ENCODE peak calls at places on chromosomes 6 and 20, in five cellular contexts. V is ovary, C is tibial artery, N is Peyer's patch, U is HCT116. P is an unnamed sample. For H3K4me1, the result is how much of the 10 kb centered on the place peaks cover.

GRCh38 chr6:157853902-157854481 is 30.9 kb downstream of the SNX9 start:
- DNase-seq in V (no peak), C (no peak), N (no peak), U (no peak), P (no peak)

GRCh38 chr20:32462900-32463641 is 104.9 kb downstream of the ASXL1 start:
- DNase-seq in V (no peak), C (no peak), N (no peak), U (no peak), P (no peak)

GRCh38 chr6:17986656-17987575 is 519 bp downstream of the KIF13A start:
- DNase-seq in V (peak), C (peak), N (peak), U (no peak), P (peak)

GRCh38 chr6:167851349-167851952 is 24.7 kb downstream of the AFDN start:
- DNase-seq in V (no peak), C (no peak), N (no peak), U (no peak), P (no peak)

GRCh38 chr6:115000736-115001135 is 657.9 kb upstream of the HS3ST5 start:
- DNase-seq in V (no peak), C (no peak), N (no peak), U (no peak), P (no peak)

GRCh38 chr6:111471958-111472357 is 11.1 kb downstream of the REV3L start:
- DNase-seq in V (no peak), C (no peak), N (no peak), U (no peak), P (no peak)

GRCh38 chr6:28940294-28940858 is 16.6 kb upstream of the TRIM27 start:
- DNase-seq in V (peak), C (peak), N (peak), U (no peak), P (peak)

GRCh38 chr6:167570460-167571400 is 245.8 kb downstream of the TTLL2 start:
- DNase-seq in V (no peak), C (no peak), N (peak), U (no peak), P (no peak)

GRCh38 chr20:47568837-47569410 is 67.2 kb downstream of the NCOA3 start:
- DNase-seq in V (no peak), C (no peak), N (no peak), U (no peak), P (no peak)

GRCh38 chr6:37141291-37142046 is 28.5 kb upstream of the PIM1 start:
- DNase-seq in V (no peak), C (no peak), N (no peak), U (no peak), P (no peak)

GRCh38 chr20:51183443-51183842 is 160.5 kb upstream of the KCNG1 start:
- DNase-seq in V (no peak), C (no peak), N (no peak), U (no peak), P (no peak)

GRCh38 chr6:15938086-15938485 is 190.8 kb upstream of the MYLIP start:
- DNase-seq in V (no peak), C (no peak), N (no peak), U (no peak), P (no peak)

GRCh38 chr20:52614036-52614863 is 357.9 kb upstream of the TSHZ2 start:
- DNase-seq in V (no peak), C (no peak), N (no peak), U (no peak), P (no peak)

GRCh38 chr20:40255368-40255767 is 433.7 kb downstream of the MAFB start:
- DNase-seq in V (no peak), C (no peak), N (no peak), U (no peak), P (no peak)

GRCh38 chr6:9360881-9361280 is 925.5 kb upstream of the SLC35B3 start:
- DNase-seq in V (no peak), C (no peak), N (no peak), U (no peak), P (no peak)

GRCh38 chr20:25081065-25081729 is 744 bp downstream of the VSX1 start:
- DNase-seq in V (no peak), C (no peak), N (peak), U (no peak), P (no peak)

GRCh38 chr6:107173779-107174178 is 58.5 kb upstream of the BEND3 start:
- DNase-seq in V (no peak), C (no peak), N (no peak), U (no peak), P (no peak)

GRCh38 chr20:58667975-58668374 is 16.9 kb downstream of the STX16 start:
- DNase-seq in V (no peak), C (no peak), N (no peak), U (no peak), P (no peak)

GRCh38 chr20:56733967-56734366 is 104.9 kb downstream of the TFAP2C start:
- DNase-seq in V (no peak), C (no peak), N (no peak), U (no peak), P (no peak)

GRCh38 chr6:107740496-107741190 is 83.5 kb downstream of the SCML4 start:
- DNase-seq in V (no peak), C (no peak), N (peak), U (no peak), P (no peak)

GRCh38 chr6:32369678-32370077 is 2.0 kb downstream of the TSBP1 start:
- DNase-seq in V (no peak), C (no peak), N (no peak), U (peak), P (peak)

GRCh38 chr6:131832363-131832762 is 24.5 kb downstream of the ENPP1 start:
- DNase-seq in V (no peak), C (no peak), N (no peak), U (no peak), P (no peak)

GRCh38 chr6:131678401-131678800 is 22.8 kb downstream of the OR2A4 start:
- DNase-seq in V (no peak), C (no peak), N (no peak), U (no peak), P (peak)

GRCh38 chr20:53753880-53754459 is 160.3 kb upstream of the ZNF217 start:
- DNase-seq in V (no peak), C (no peak), N (no peak), U (no peak), P (no peak)

GRCh38 chr20:53751394-53752368 is 158.0 kb upstream of the ZNF217 start:
- DNase-seq in V (no peak), C (no peak), N (peak), U (no peak), P (peak)

GRCh38 chr20:53752583-53752970 is 158.9 kb upstream of the ZNF217 start:
- DNase-seq in V (no peak), C (no peak), N (no peak), U (no peak), P (peak)

GRCh38 chr20:53750827-53751393 is 157.3 kb upstream of the ZNF217 start:
- DNase-seq in V (no peak), C (no peak), N (no peak), U (no peak), P (peak)

DNA sequence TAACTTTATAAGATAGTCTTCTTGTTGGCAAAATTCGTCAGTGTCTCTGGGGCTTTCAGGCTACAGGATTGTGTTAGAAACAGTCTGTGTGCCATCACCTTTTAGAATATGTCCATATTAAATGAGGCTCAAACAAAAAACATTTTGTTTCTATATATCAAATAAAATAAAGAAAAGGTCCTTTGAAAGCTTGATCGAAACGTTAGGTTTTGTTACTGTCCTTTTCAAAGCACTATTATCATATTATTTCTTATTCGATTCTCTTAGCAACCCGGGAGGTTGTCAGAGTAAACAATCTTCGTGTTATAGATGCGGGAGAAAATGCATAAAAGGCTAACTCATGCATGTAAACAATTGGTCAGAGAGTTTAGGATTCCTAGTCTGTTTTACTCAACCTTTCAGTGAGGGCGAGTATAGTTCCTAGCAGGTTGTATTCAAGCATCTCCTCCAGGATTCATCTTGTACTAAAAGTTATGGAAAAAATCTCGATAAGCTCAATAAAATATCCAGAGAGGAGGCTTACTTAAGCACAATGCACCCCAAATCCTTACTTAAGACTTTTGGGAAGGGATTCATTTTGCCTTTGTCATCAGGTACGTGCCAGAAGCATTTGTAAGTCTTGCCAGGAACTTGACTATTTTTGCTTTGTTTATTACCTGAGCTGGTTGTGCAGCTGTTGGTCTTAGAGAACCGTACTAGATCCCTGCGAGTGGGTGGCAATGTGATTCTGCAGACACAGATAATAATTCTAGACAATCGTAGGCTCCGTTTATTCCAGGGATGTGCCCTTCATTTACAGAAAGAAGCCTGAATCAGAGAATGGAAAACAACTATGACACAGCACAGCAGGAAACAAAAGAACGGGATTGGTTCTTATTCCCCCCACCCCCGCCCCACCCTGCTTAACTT is 159.6 kb upstream of the ZNF217 start:
- DNase-seq in V (no peak), C (no peak), N (no peak), U (no peak), P (peak)
- H3K4me1 ChIP-seq in V (under half), C (under half), N (under half), U (under half), P (half or more)

DNA sequence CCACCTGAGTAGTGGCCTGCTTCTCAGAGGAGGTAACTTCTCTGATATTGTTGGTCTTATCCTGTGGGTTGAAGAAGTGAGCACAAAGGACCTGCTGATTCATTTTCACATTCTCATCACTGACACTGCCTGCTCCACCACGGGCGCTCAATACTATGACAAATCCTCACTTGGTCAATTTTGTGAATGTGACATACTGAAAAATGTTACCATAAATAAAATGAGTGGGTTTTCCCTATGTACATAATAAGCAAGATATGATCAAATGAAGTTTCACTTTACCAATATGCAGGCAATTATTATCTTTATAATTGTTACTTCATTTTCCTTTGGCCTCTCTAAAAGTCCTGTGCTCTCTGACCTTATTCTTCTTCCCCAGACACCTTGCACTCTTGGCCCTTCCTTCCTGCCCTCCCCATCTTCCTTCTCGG is 71.5 kb upstream of the RIPOR2 start:
- DNase-seq in V (no peak), C (no peak), N (no peak), U (no peak), P (no peak)
- H3K4me1 ChIP-seq in V (under half), C (under half), N (under half), U (under half), P (under half)

GRCh38 chr6:91063362-91063761 is 476.5 kb upstream of the MAP3K7 start:
- DNase-seq in V (no peak), C (no peak), N (no peak), U (no peak), P (no peak)
- H3K4me1 ChIP-seq in V (under half), C (under half), N (under half), U (under half), P (under half)

GRCh38 chr6:106099235-106099537 is 13.1 kb downstream of the PRDM1 start:
- DNase-seq in V (no peak), C (no peak), N (no peak), U (no peak), P (no peak)

GRCh38 chr6:106101466-106101865 is 15.3 kb downstream of the PRDM1 start:
- DNase-seq in V (no peak), C (no peak), N (no peak), U (no peak), P (no peak)

GRCh38 chr6:106098383-106099234 is 12.5 kb downstream of the PRDM1 start:
- DNase-seq in V (no peak), C (no peak), N (peak), U (peak), P (no peak)

GRCh38 chr6:106102034-106102433 is 15.9 kb downstream of the PRDM1 start:
- DNase-seq in V (no peak), C (no peak), N (no peak), U (no peak), P (no peak)

DNA sequence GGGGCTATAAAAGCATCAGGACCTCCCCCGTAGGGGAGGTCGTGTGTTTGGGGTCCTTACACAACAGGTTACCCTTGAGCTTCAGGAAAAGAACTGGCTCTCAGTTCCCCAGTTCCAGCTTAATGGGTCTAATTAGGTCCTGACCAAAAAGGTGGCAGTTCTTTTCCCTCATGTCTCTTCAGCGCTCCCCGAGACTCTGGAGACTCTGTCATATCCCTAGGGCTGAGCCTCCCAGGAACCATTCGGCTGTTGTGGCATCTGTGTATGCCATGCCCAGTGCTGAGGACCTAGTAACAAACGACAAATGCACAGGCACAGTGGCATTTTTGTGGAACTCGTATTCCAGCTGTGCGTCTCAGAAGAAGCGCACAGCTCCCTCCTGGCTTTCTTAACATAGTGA is 14.6 kb downstream of the PRDM1 start:
- DNase-seq in V (no peak), C (no peak), N (no peak), U (no peak), P (no peak)
- H3K4me1 ChIP-seq in V (under half), C (under half), N (under half), U (under half), P (under half)

GRCh38 chr6:5282191-5282623 is 20.9 kb downstream of the FARS2 start:
- DNase-seq in V (no peak), C (no peak), N (no peak), U (no peak), P (no peak)
- H3K4me1 ChIP-seq in V (under half), C (under half), N (under half), U (under half), P (under half)

GRCh38 chr6:139152892-139153271 is 18.0 kb downstream of the HECA start:
- DNase-seq in V (no peak), C (no peak), N (no peak), U (no peak), P (no peak)

GRCh38 chr6:139154885-139155547 is 20.1 kb downstream of the HECA start:
- DNase-seq in V (no peak), C (no peak), N (no peak), U (no peak), P (no peak)

GRCh38 chr6:139152088-139152891 is 17.4 kb downstream of the HECA start:
- DNase-seq in V (no peak), C (no peak), N (no peak), U (no peak), P (no peak)

GRCh38 chr6:139156102-139156501 is 21.2 kb downstream of the HECA start:
- DNase-seq in V (no peak), C (no peak), N (no peak), U (no peak), P (no peak)

DNA sequence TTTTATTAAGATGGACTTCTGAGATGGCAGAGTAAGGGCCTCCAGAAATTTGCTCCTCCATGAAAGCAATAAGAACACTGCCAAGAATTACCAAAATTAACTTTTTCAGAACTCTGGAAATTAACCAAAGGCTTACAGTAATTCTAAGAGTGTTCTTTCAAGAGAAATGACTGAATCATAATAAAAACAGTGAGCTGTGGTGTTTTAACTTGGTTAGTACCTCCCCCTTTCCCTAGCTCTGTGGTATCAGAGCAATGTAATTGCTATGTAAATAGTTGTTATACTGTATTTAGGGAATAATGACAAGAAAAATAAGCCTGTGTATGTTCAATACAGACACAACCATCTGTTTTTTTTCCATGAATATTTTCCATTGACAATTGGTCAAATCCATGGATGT is 19.0 kb downstream of the HECA start:
- DNase-seq in V (no peak), C (no peak), N (no peak), U (no peak), P (peak)
- H3K4me1 ChIP-seq in V (under half), C (under half), N (under half), U (under half), P (under half)